ENCODE peak calls at places on chromosome 15, in seven cellular contexts. A, V, X, B, C, W and P are unnamed samples.

GRCh38 chr15:69480932-69481331 is 28.3 kb downstream of the RPLP1 start:
- DNase-seq in X (no peak), C (no peak), A (no peak), B (no peak), W (no peak), V (peak; percentile 33), P (no peak)

GRCh38 chr15:32936283-32936918 is 218.6 kb downstream of the GREM1 start:
- DNase-seq in V (peak; percentile 65), W (no peak), C (peak; percentile 33), X (peak; percentile 34), B (no peak), A (peak; percentile 65), P (peak; percentile 35)

GRCh38 chr15:34609658-34610057 is 26.2 kb upstream of the GOLGA8B start:
- DNase-seq in X (no peak), W (no peak), V (no peak), B (no peak), C (no peak), A (no peak), P (no peak)

GRCh38 chr15:77904901-77905300 is 172.6 kb downstream of the TBC1D2B start:
- DNase-seq in W (no peak), B (no peak), V (no peak), C (no peak), X (no peak), A (no peak), P (no peak)

GRCh38 chr15:47398115-47398514 is 319.2 kb upstream of the SEMA6D start:
- DNase-seq in X (no peak), A (no peak), W (peak; percentile 13), B (no peak), C (no peak), V (no peak), P (no peak)

GRCh38 chr15:68271854-68272471 is 5.6 kb upstream of the FEM1B start:
- DNase-seq in B (peak; percentile 31), W (peak; percentile 51), X (no peak), C (peak; percentile 80), V (peak; percentile 96), A (peak; percentile 30), P (peak; percentile 65)

GRCh38 chr15:99142562-99142961 is 37.7 kb downstream of the SYNM start:
- DNase-seq in C (no peak), B (no peak), V (no peak), A (peak; percentile 47), W (no peak), X (no peak), P (no peak)

GRCh38 chr15:57495554-57496235 is 96.0 kb upstream of the MYZAP start:
- DNase-seq in X (no peak), B (no peak), C (no peak), W (no peak), V (no peak), A (no peak), P (peak; percentile 15)

GRCh38 chr15:41621200-41622193 is 38.7 kb upstream of the MGA start:
- DNase-seq in C (no peak), V (peak; percentile 54), A (peak; percentile 92), B (peak; percentile 78), X (no peak), W (peak; percentile 96), P (peak; percentile 89)

GRCh38 chr15:96629501-96629900 is 299.0 kb downstream of the NR2F2 start:
- DNase-seq in V (no peak), B (no peak), X (no peak), W (no peak), C (no peak), A (no peak), P (no peak)

GRCh38 chr15:72953306-72953705 is 99.0 kb upstream of the NEO1 start:
- DNase-seq in C (no peak), X (no peak), B (no peak), A (no peak), W (no peak), V (no peak), P (no peak)

GRCh38 chr15:101322849-101323477 is 27.9 kb upstream of the SNRPA1 start:
- DNase-seq in W (no peak), B (no peak), X (no peak), A (no peak), C (no peak), V (no peak), P (no peak)

GRCh38 chr15:27036210-27036609 is 65.2 kb downstream of the GABRG3 start:
- DNase-seq in A (no peak), B (no peak), V (no peak), C (no peak), W (no peak), X (no peak), P (no peak)
- TF ChIP-seq EZH2phosphoT487 in A (no peak), B (no peak), V (no peak), C (no peak), W (no peak), X (no peak), P (no peak)

DNA sequence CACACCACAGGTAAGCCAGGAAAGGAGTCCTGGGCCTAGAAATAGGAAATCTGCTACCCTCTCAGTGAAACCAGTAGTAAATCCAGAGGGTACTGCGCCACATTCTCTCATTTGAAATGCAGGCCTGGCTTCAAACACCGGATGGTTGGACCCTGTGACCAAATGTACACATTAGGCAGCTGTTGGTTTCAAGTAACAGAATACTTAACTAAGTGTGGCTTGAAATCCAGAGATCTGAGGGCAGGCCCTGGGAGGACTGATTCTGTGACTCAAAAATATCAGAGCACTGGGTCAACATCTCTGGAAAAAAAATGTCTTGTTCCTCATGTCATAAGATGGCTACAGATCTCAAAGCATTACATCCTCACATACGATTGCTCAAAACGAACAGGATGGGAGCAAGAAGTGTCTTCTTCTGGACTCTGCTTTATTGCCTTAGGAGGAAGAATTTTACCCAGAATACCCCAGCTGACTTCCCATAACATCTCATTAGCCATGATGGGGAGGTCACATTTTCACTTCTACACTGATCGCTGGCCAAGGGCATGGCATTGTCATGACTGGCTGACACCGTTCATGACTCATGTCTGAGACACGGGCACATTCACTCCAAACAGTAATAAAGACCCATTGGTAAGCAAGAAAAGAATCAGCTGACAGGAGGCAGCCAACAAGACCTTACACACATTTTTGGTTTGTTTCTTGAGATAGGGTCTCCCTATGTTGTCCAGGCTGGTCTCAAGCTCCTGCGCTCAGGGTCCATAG is 166.0 kb downstream of the ARRDC4 start:
- DNase-seq in W (no peak), B (no peak), V (no peak), A (no peak), C (no peak), X (no peak), P (no peak)
- TF ChIP-seq EZH2phosphoT487 in W (no peak), B (no peak), V (no peak), A (no peak), C (no peak), X (no peak), P (no peak)

DNA sequence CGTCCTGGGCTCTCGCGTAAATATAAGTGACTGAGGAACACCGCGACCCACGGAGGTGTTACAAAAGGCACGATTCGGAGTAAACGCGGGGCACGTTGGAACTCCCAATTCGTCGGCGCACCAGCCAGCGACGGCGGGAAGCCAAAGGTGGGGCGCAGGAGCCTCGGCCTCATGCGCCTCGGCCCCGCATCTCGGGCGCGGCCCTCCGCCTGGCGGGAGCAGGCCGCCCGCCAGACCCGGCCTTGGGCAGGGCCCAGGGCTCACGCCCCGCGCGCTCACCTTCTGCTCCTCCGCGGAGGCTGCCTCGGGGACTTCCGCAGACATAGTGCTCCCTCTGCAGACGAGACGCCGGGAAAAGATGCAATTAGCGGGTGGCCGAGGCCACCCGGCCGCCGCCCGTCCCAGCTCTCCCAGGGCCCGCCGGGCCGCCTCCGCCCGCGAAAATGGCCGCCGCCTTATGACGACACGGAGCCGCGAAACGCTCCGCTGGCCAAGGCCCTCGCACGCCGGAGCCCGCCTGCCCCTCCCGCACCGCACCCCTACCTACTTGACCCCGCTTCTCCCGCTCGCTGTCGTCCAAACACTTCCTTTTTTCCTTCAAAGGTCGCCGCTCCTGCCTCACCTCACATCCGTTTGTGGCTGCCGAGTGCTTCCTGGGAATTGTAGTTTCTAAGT is at the start of gene ARPP19:
- DNase-seq in V (peak; percentile 87), B (peak; percentile 97), X (peak; percentile 90), W (peak; percentile 96), C (peak; percentile 95), A (peak; percentile 98), P (peak; percentile 93)
- TF ChIP-seq EZH2phosphoT487 in V (no peak), B (no peak), X (no peak), W (no peak), C (no peak), A (no peak), P (no peak)

DNA sequence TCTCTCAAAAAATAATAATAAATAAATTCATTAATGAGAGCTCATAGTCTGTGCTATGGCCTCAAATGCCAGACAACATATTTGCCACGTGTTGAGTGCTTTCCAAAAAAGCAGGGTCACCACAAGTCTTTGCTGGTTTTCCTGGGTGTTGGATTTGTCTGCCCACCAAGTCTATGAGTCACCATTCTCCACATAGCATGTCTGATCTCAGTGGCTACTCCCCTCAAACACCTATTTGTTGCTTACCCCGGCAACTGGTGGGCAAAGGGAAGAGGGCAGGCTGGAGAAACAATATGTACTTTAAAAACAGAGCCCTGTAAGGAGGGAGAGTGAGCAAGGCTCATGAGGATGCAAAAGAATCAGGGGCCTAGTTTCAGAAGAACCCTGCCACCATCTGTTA is 120.0 kb upstream of the ARRDC4 start:
- DNase-seq in V (no peak), X (no peak), W (no peak), A (no peak), C (no peak), B (no peak), P (no peak)
- TF ChIP-seq EZH2phosphoT487 in V (no peak), X (no peak), W (no peak), A (no peak), C (no peak), B (no peak), P (no peak)

DNA sequence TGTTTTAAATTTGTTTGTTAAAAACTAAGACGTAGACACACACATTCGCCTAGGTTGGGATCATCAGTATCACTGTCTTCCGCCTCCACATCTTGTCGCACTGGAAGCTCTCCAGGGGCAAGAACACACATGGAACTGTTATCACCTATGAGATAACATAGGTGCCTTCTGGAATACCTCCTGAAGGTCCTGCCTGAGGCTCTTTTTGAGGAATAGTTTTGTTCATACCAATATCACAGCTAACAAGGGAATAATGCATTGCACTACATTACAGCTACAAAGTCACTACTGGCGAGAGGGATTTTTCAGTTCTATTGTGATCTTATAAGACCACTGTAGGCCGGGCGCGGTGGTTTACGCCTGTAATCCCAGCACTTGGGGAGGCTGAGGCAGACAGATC is 29.9 kb downstream of the ZWILCH start:
- DNase-seq in X (no peak), V (no peak), C (no peak), A (no peak), W (no peak), B (no peak), P (no peak)
- TF ChIP-seq EZH2phosphoT487 in X (no peak), V (no peak), C (no peak), A (no peak), W (no peak), B (no peak), P (no peak)

DNA sequence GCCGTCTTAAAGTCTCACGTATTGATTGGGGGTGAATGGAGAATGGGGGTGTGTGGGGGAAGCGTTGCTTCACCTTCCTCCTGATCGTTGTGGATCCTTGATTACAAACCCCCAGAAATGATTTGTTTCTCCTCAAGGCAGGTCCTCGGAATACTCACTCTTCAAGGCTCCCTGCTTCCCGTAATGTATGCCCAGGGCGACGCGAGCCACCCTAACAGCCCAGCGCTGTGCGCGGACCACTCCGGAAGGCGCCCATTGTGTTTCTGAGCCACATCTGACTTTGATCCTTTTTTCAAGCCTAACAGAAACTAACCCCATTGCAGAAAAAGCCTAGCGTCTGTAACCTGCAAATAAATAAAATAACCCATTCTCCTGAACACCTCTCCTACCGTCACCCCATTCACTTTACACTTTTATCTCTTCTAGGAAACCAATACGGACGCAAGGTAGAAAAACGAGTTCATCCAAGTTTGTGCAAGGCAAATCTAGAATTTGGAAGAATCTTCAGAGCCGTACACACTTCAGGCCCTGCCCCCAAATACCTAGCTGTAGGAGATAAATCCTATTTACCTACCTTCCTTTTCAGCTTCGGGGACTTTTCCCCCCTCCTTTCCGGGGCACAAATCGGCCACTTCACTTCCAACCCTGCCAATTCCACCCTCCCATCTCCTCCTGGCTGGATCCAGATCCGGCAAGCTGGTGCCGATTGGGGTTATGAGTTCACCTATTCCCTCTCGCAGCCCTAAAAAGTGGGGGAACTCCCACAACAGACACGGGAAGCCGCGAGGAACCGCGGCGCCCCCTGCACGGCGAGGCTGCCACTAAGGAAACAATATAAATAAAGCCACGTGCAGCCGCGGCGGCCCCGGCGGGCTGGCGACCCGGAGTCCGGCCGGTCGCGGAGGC is 1.1 kb downstream of the PRTG start:
- DNase-seq in A (peak; percentile 72), B (peak; percentile 70), V (peak; percentile 3), W (peak; percentile 52), X (no peak), C (no peak), P (peak; percentile 64)
- TF ChIP-seq EZH2phosphoT487 in A (no peak), B (no peak), V (no peak), W (no peak), X (peak; percentile 10), C (no peak), P (no peak)